ENCODE peak calls at places on chromosomes 12 and 14, in four cellular contexts. I is endothelial cell; K is hypothalamus; N is stimulated activated CD4-positive, alpha-beta T cell treated with anti-CD3 and anti-CD28 coated beads, Interleukin-2, amount 100 ng/mL, for 48 hours. Y is an unnamed sample.

GRCh38 chr14:89165189-89165809 is 251.7 kb downstream of the FOXN3 start:
- DNase-seq in K (no peak), I (peak), N (no peak), Y (no peak)

GRCh38 chr12:45852508-45852907 is 123.0 kb downstream of the ARID2 start:
- DNase-seq in N (no peak), I (no peak), K (no peak), Y (no peak)

GRCh38 chr12:12684375-12685106 is 11.4 kb downstream of the GPR19 start:
- DNase-seq in I (peak), K (peak), N (no peak), Y (no peak)

GRCh38 chr12:122051231-122051876 is 27.2 kb upstream of the MLXIP start:
- DNase-seq in N (no peak), I (no peak), K (no peak), Y (no peak)

GRCh38 chr12:101919447-101919846 is 42.1 kb downstream of the DRAM1 start:
- DNase-seq in K (no peak), N (no peak), I (no peak), Y (no peak)

GRCh38 chr14:32102968-32103367 is 25.9 kb downstream of the ARHGAP5 start:
- DNase-seq in I (no peak), N (no peak), K (no peak), Y (no peak)

GRCh38 chr12:100611031-100611430 is 37.5 kb downstream of the GAS2L3 start:
- DNase-seq in I (no peak), N (no peak), K (no peak), Y (no peak)

GRCh38 chr12:76020281-76020680 is 11.3 kb downstream of the PHLDA1 start:
- DNase-seq in I (no peak), K (no peak), N (peak), Y (peak)

GRCh38 chr12:27865421-27865820 is 85.4 kb upstream of the MANSC4 start:
- DNase-seq in K (no peak), I (no peak), N (no peak), Y (peak)

GRCh38 chr12:44847888-44848770 is 28.0 kb downstream of the NELL2 start:
- DNase-seq in K (no peak), I (no peak), N (peak), Y (no peak)